ENCODE peak calls at places on chromosomes 13 and 19, in six cellular contexts. F is amniotic stem cell, X is ovary, S is LHCN-M2, O is OCI-LY7, A is Caco-2. M is an unnamed sample.

GRCh38 chr13:113841355-113841653 is 22.6 kb downstream of the GAS6 start:
- DNase-seq in X (no peak), F (no peak), O (no peak), S (no peak), A (no peak), M (no peak)

GRCh38 chr19:3132971-3133792 is 2.7 kb upstream of the GNA15 start:
- DNase-seq in A (no peak), O (no peak), X (peak), F (no peak), S (peak), M (peak)

GRCh38 chr13:95352486-95352885 is 51.2 kb upstream of the ABCC4 start:
- DNase-seq in X (no peak), A (no peak), O (no peak), F (no peak), S (no peak), M (no peak)

GRCh38 chr13:87094646-87095045 is 576.5 kb upstream of the SLITRK5 start:
- DNase-seq in S (no peak), O (no peak), X (no peak), F (no peak), A (no peak), M (no peak)

GRCh38 chr13:53920916-53921315 is 892.3 kb downstream of the OLFM4 start:
- DNase-seq in O (no peak), X (no peak), S (no peak), F (no peak), A (no peak), M (no peak)

GRCh38 chr13:41614671-41615519 is 157.5 kb downstream of the RGCC start:
- DNase-seq in X (peak), S (no peak), O (no peak), A (peak), F (no peak), M (no peak)

GRCh38 chr19:6076675-6077463 is 33.4 kb downstream of the RFX2 start:
- DNase-seq in S (peak), A (no peak), X (no peak), F (peak), O (no peak), M (no peak)

GRCh38 chr19:54096642-54097106 is 3.9 kb downstream of the OSCAR start:
- DNase-seq in A (peak), X (no peak), F (no peak), O (peak), S (peak), M (no peak)

GRCh38 chr19:38529610-38530009 is 88.1 kb downstream of the MAP4K1 start:
- DNase-seq in S (no peak), X (no peak), F (no peak), O (no peak), A (no peak), M (peak)

GRCh38 chr19:49567722-49568454 is 12.5 kb downstream of the NOSIP start:
- DNase-seq in X (no peak), F (no peak), O (no peak), A (no peak), S (no peak), M (peak)

GRCh38 chr13:60727140-60727539 is 330.1 kb downstream of the TDRD3 start:
- DNase-seq in O (no peak), F (no peak), A (no peak), X (no peak), S (no peak), M (no peak)